ENCODE peak calls at places on chromosomes 16 and 17, in eight cellular contexts. V is ELR; R is RPMI7951; I is globus pallidus; K is stimulated activated CD4-positive, alpha-beta T cell treated with anti-CD3 and anti-CD28 coated beads, Interleukin-1b, Interleukin-23, amount 100 ng/mL, for 24 hours; C is G401; M is nucleus accumbens; G is AG10803. L is an unnamed sample.

GRCh38 chr16:89658221-89658879 is 714 bp downstream of the SPATA33 start:
- DNase-seq in G (no peak), I (no peak), V (peak), M (no peak), K (no peak), R (no peak), C (no peak), L (no peak)

GRCh38 chr16:2471016-2471652 is at the start of gene NTN3:
- DNase-seq in G (no peak), V (no peak), I (no peak), K (no peak), R (no peak), C (no peak), M (no peak), L (peak)

GRCh38 chr16:12819126-12820117 is 15.7 kb upstream of the CPPED1 start:
- DNase-seq in I (peak), M (peak), C (no peak), G (peak), V (peak), R (peak), K (peak), L (no peak)

GRCh38 chr16:6966925-6967324 is 365.7 kb upstream of the RBFOX1 start:
- DNase-seq in M (no peak), G (no peak), C (no peak), I (no peak), R (no peak), V (no peak), K (no peak), L (no peak)

GRCh38 chr17:54099221-54099620 is 276.5 kb downstream of the KIF2B start:
- DNase-seq in G (no peak), I (no peak), K (no peak), R (no peak), V (no peak), M (no peak), C (no peak), L (no peak)

GRCh38 chr17:17837966-17838962 is 1.5 kb upstream of the SREBF1 start:
- DNase-seq in G (no peak), K (no peak), I (peak), M (no peak), R (peak), C (peak), V (peak), L (no peak)

GRCh38 chr17:27878776-27879562 is 14.2 kb downstream of the LYRM9 start:
- DNase-seq in R (no peak), V (no peak), I (no peak), G (no peak), C (peak), K (peak), M (no peak), L (no peak)

GRCh38 chr16:50394215-50394802 is 25.5 kb upstream of the BRD7 start:
- DNase-seq in K (no peak), M (no peak), G (no peak), C (no peak), I (no peak), V (no peak), R (no peak), L (no peak)

GRCh38 chr17:64599187-64599676 is 62.9 kb downstream of the SMURF2 start:
- DNase-seq in M (no peak), R (no peak), I (no peak), C (no peak), K (peak), V (peak), G (no peak), L (no peak)

L was measured in D721Med.